ENCODE peak calls at places on chromosomes 13 and 19, in ten cellular contexts. S is stimulated activated CD4-positive, alpha-beta T cell treated with anti-CD3 and anti-CD28 coated beads, Interleukin-2, amount 100 ng/mL, for 24 hours; N is foreskin melanocyte; P is OCI-M1; X is hippocampal formation; J is neuronal stem cell; Z is iris pigment epithelial cell; Q is effector memory CD4-positive, alpha-beta T cell; F is omental fat pad; R is activated naive CD4-positive, alpha-beta T cell. O is an unnamed sample.

GRCh38 chr13:19882231-19882630 is 18.8 kb upstream of the ZMYM5 start:
- DNase-seq in R (no peak), X (no peak), J (no peak), F (no peak), P (no peak), S (no peak), Q (no peak), N (no peak), Z (no peak), O (no peak)

GRCh38 chr19:44875666-44876418 is 15.2 kb upstream of the TOMM40 start:
- DNase-seq in N (no peak), P (no peak), F (no peak), X (no peak), Z (peak), S (no peak), R (no peak), J (no peak), Q (no peak), O (no peak)

GRCh38 chr13:45108716-45109706 is 11.3 kb upstream of the GTF2F2 start:
- DNase-seq in X (no peak), Z (peak), R (no peak), N (no peak), F (no peak), S (no peak), Q (no peak), P (no peak), J (no peak), O (no peak)

GRCh38 chr13:42369071-42369795 is 97.3 kb downstream of the AKAP11 start:
- DNase-seq in S (peak), X (no peak), Z (no peak), F (no peak), Q (no peak), P (no peak), R (no peak), N (no peak), J (no peak), O (no peak)

GRCh38 chr19:50459638-50460037 is 16.7 kb upstream of the EMC10 start:
- DNase-seq in X (no peak), Z (no peak), S (no peak), N (no peak), R (no peak), Q (no peak), P (no peak), J (no peak), F (no peak), O (no peak)

GRCh38 chr19:18464646-18465045 is 26.7 kb upstream of the ISYNA1 start:
- DNase-seq in Z (peak), R (no peak), Q (no peak), S (no peak), X (peak), J (no peak), N (no peak), P (no peak), F (no peak), O (no peak)

GRCh38 chr13:25840931-25841330 is 210.9 kb downstream of the SHISA2 start:
- DNase-seq in Z (no peak), N (no peak), Q (no peak), J (no peak), F (no peak), X (no peak), S (no peak), P (no peak), R (no peak), O (no peak)

GRCh38 chr19:17311455-17312248 is 2.3 kb downstream of the DDA1 start:
- DNase-seq in X (no peak), J (no peak), N (no peak), F (no peak), Q (no peak), Z (peak), P (no peak), S (no peak), R (no peak), O (peak)

GRCh38 chr13:45584816-45585215 is 30.7 kb downstream of the ERICH6B start:
- DNase-seq in F (no peak), P (no peak), Q (no peak), X (no peak), N (no peak), J (no peak), Z (no peak), R (no peak), S (no peak), O (no peak)

GRCh38 chr19:49407482-49408015 is 15.7 kb downstream of the PTH2 start:
- DNase-seq in J (no peak), F (no peak), Z (no peak), Q (no peak), R (no peak), N (no peak), X (no peak), S (no peak), P (no peak), O (no peak)

GRCh38 chr19:11964496-11964857 is 363 bp upstream of the ZNF763 start:
- DNase-seq in P (no peak), J (no peak), S (no peak), R (no peak), N (no peak), F (no peak), Q (no peak), Z (no peak), X (no peak), O (no peak)

GRCh38 chr19:12527034-12527836 is 24.0 kb downstream of the ZNF564 start:
- DNase-seq in Q (no peak), F (no peak), N (peak), Z (peak), R (no peak), J (no peak), P (peak), S (no peak), X (no peak), O (no peak)

GRCh38 chr19:12884926-12885748 is 1.9 kb downstream of the KLF1 start:
- DNase-seq in F (no peak), Z (peak), N (no peak), R (peak), X (no peak), S (peak), Q (peak), P (peak), J (peak), O (no peak)

GRCh38 chr13:51614350-51614786 is 30.1 kb downstream of the WDFY2 start:
- DNase-seq in Z (no peak), N (no peak), Q (no peak), J (no peak), S (peak), R (peak), P (no peak), F (no peak), X (peak), O (no peak)

GRCh38 chr13:44796597-44797517 is 192.4 kb downstream of the NUFIP1 start:
- DNase-seq in F (no peak), Q (no peak), R (no peak), S (no peak), Z (no peak), J (no peak), X (peak), N (no peak), P (no peak), O (no peak)

GRCh38 chr13:100523437-100523836 is 65.2 kb downstream of the GGACT start:
- DNase-seq in X (no peak), P (no peak), J (no peak), Q (no peak), N (no peak), F (no peak), Z (no peak), S (no peak), R (no peak), O (no peak)

GRCh38 chr19:9674669-9675357 is at the start of gene ZNF562:
- DNase-seq in R (peak), P (peak), N (peak), Q (peak), J (peak), X (peak), Z (peak), S (peak), F (peak), O (peak)

GRCh38 chr13:24348797-24349515 is 39.6 kb downstream of the C1QTNF9 start:
- DNase-seq in J (no peak), X (no peak), R (no peak), P (no peak), S (no peak), Z (no peak), F (no peak), Q (no peak), N (no peak), O (no peak)

GRCh38 chr19:5287066-5287465 is 53.5 kb downstream of the PTPRS start:
- DNase-seq in N (no peak), F (no peak), P (no peak), Z (no peak), S (no peak), R (no peak), X (no peak), Q (no peak), J (no peak), O (no peak)

O was measured in D721Med.